ENCODE peak calls at places on chromosomes 13 and 19, in four cellular contexts. J, T, U and R are unnamed samples.

GRCh38 chr13:30572859-30573275 is 44.9 kb upstream of the USPL1 start:
- DNase-seq in U (no peak), J (no peak), T (no peak), R (no peak)

GRCh38 chr13:34467450-34468083 is 474.5 kb upstream of the NBEA start:
- DNase-seq in J (no peak), T (no peak), U (no peak), R (no peak)

GRCh38 chr13:22143671-22144070 is 472.8 kb downstream of the FGF9 start:
- DNase-seq in U (no peak), J (no peak), T (no peak), R (no peak)

GRCh38 chr13:110246530-110246929 is 60.4 kb downstream of the COL4A1 start:
- DNase-seq in U (no peak), J (no peak), T (no peak), R (no peak)

GRCh38 chr19:42282036-42282762 is 13.1 kb downstream of the CIC start:
- DNase-seq in T (no peak), J (no peak), U (no peak), R (no peak)

GRCh38 chr19:17471410-17472125 is 1.2 kb downstream of the SLC27A1 start:
- DNase-seq in U (no peak), T (no peak), J (no peak), R (no peak)

GRCh38 chr13:44231786-44232516 is 141.7 kb upstream of the SERP2 start:
- DNase-seq in T (peak; percentile 83), U (peak; percentile 9), J (no peak), R (no peak)

GRCh38 chr19:7869453-7869909 is 4.7 kb downstream of the PRR36 start:
- DNase-seq in U (no peak), J (peak; percentile 49), T (peak; percentile 89), R (peak; percentile 84)

GRCh38 chr19:43464089-43464775 is 1.2 kb downstream of the LYPD3 start:
- DNase-seq in U (no peak), J (peak; percentile 78), T (peak; percentile 89), R (peak; percentile 71)

GRCh38 chr13:64556391-64556790 is 2673.7 kb downstream of the PCDH9 start:
- DNase-seq in T (no peak), J (no peak), U (no peak), R (no peak)

GRCh38 chr13:98447881-98448641 is 128.8 kb downstream of the STK24 start:
- DNase-seq in J (peak; percentile 58), U (peak; percentile 30), T (no peak), R (no peak)

DNA sequence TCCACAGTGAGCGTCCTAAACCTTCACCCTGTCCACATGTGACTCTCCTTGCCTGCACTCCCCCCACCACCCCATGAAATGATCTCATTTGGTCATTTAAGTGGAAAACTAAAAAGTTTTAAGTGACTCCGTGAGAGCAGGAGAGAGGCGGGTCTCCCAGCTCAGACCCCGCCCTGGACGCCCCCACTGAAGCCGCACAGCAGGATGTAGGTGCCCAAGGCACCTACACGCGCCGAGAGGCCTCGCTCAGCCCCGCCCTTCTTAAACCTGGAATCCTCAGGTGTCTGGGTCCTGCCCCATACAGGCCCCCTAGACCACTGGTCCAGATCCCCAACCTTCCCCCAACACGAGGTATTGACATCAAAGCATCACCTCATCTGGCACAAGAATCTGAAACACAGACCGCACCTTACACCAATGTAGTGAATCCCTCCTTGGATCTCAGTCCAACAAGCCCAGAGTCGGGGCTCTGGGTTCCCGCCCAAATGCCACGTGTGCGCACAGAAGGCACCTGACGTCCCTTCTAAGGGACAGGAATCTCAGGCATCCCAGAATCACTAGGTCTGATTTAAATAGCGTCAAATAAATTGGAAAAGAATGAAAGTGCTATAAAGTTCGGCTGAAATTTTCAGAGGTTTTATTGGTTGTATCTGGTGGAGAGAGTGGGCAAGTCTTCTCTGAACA is 3.5 kb downstream of the IGFL1 start:
- DNase-seq in J (no peak), T (no peak), U (no peak), R (no peak)
- H3K27me3 ChIP-seq in J (peaks cover 85% of the 10 kb centered on the region), T (no peaks in the 10 kb centered on the region), U (no peaks in the 10 kb centered on the region), R (no peaks in the 10 kb centered on the region)

GRCh38 chr13:109227344-109227940 is 558.9 kb downstream of the IRS2 start:
- DNase-seq in T (no peak), U (no peak), J (no peak), R (no peak)

GRCh38 chr13:109228211-109228610 is 558.2 kb downstream of the IRS2 start:
- DNase-seq in U (no peak), T (no peak), J (no peak), R (no peak)

GRCh38 chr13:109224033-109224432 is 562.4 kb downstream of the IRS2 start:
- DNase-seq in J (no peak), T (no peak), U (no peak), R (no peak)

GRCh38 chr13:109231853-109232252 is 554.5 kb downstream of the IRS2 start:
- DNase-seq in J (no peak), T (no peak), U (no peak), R (no peak)

DNA sequence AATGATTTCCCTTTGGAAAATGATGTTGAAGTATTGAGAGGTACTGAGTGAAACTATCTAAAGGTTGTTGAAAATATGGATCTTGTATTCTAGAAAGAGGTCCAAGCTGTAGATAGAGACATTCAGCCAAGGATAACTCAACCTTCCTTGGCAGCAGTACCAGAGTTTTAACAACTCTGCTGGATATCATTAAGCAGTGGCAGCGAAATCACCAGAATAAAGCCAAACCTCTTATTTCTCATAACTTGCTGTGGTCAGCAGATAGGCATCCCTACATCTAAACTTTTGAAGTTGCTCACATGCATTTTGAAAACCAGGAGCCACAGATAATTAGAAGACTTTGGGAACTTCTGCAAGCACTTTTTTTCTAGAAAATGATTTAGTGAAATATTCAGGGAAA is 559.8 kb downstream of the IRS2 start:
- DNase-seq in J (no peak), T (no peak), U (no peak), R (no peak)
- H3K4me1 ChIP-seq in J (peaks cover 6% of the 10 kb centered on the region), T (no peaks in the 10 kb centered on the region), U (no peaks in the 10 kb centered on the region), R (no peaks in the 10 kb centered on the region)

DNA sequence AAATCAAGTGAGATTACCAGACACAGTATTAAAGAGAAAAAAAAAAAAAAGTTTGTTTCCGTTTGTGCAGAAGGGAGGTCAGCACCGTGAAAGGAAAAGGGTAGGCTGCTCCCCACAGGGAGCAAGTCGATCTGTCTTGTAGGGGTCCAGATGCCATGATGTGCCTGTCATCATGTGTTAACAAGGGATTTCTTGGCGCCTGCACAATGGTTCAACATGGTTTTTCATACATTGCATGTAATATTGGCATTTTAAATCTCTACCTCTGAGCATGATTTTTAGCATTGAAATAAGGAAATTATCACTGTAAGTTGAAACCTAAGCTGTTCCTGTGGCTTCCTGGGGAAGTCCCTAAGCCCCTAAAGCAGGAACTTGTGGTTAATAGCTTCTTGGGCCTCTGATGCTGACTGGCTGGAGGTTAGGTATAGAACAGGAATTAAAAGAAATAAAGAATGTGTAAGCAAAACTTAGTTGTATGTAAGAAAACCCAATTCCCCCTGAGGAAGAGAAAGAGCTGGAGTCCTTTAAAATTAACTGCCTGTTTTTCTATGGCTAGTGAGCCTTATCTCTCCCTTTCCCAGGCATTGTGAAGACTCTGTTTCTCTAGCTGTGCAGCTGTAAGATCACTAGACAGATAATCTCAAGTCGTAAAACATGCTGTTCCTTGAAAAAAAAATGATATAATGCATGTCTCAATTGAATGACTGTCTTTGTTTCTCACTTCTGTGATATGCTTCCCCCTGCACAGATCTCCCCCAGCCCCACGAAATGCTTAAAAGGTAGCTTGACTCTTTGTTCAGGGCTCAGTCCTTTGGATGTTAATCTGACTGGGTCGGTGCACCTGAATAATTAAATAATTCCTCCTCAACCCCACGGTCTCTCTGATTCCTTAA is 7.4 kb upstream of the FCGBP start:
- DNase-seq in U (peak; percentile 6), J (no peak), T (peak; percentile 85), R (no peak)
- H3K27me3 ChIP-seq in U (no peaks in the 10 kb centered on the region), J (peaks cover 28% of the 10 kb centered on the region), T (no peaks in the 10 kb centered on the region), R (no peaks in the 10 kb centered on the region)

GRCh38 chr13:100395698-100396373 is 192.8 kb downstream of the GGACT start:
- DNase-seq in J (no peak), U (no peak), T (no peak), R (no peak)

GRCh38 chr13:100396771-100397170 is 191.8 kb downstream of the GGACT start:
- DNase-seq in U (no peak), J (no peak), T (no peak), R (no peak)

GRCh38 chr13:100389617-100390016 is 199.0 kb downstream of the GGACT start:
- DNase-seq in J (no peak), U (no peak), T (no peak), R (no peak)

GRCh38 chr13:100394005-100394695 is 194.4 kb downstream of the GGACT start:
- DNase-seq in T (no peak), U (no peak), J (no peak), R (no peak)

DNA sequence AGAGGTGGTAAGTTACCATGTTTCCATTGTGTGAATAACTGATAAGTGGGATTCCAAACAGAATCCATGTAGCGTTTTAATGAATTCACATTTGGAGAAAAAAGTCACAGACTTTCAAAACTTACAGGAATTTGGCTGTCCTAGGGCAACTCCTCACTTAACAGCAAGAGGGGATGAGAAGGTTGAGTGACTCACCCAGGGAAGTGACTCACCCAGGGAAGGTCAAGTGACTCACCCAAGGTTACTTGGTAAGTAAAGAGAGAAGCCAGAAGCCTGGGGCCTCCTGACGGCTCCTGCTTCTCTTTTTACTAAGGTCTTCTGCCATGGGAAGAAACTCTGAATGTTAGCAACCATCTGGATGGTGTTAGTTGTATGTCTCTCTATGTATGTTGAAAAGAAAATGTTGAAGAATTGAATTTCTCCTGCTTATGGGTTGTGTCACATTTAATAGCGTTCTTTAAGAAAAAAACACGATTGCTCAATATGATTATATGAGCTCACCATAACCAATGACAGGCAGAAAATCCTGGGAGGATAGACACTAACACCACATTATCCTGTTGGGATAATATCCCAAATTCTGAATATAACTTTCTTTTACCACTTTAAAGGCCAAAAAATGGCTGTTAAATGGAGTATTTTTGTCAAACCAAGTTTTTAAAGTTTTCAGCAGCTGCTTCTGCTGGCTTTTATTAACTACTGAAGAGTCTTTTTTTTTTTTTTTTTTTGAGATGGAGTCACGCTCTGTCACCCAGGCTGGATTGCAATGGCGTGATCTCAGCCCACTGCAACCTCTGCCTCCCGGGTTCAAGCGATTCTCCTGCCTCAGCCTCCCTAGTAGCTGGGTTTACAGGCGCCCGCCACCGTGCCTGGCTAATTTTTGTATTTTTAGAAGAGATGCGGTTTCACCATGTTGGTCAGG is 195.6 kb downstream of the GGACT start:
- DNase-seq in J (peak; percentile 56), U (peak; percentile 14), T (peak; percentile 88), R (peak; percentile 6)
- H3K4me1 ChIP-seq in J (peaks cover 10% of the 10 kb centered on the region), U (peaks cover 29% of the 10 kb centered on the region), T (no peaks in the 10 kb centered on the region), R (no peaks in the 10 kb centered on the region)

GRCh38 chr13:45690636-45691035 is 11.5 kb upstream of the CBY2 start:
- DNase-seq in T (no peak), J (no peak), U (no peak), R (no peak)
- H3K27me3 ChIP-seq in T (no peaks in the 10 kb centered on the region), J (peaks cover 5% of the 10 kb centered on the region), U (no peaks in the 10 kb centered on the region), R (no peaks in the 10 kb centered on the region)